ENCODE peak calls at places on chromosome 4, in six cellular contexts. I is A549; F is Caco-2; R is cardiac muscle cell; Y is CD8-positive, alpha-beta T cell; H is endodermal cell. D is an unnamed sample. For H3K4me1, the result is how much of the 10 kb centered on the place peaks cover.

GRCh38 chr4:2058264-2059033 is 678 bp upstream of the NAT8L start:
- DNase-seq in I (no peak), F (peak), R (peak), Y (no peak), H (peak), D (no peak)

GRCh38 chr4:125780159-125780558 is 465.4 kb downstream of the FAT4 start:
- DNase-seq in I (no peak), F (no peak), R (no peak), Y (no peak), H (no peak), D (no peak)

GRCh38 chr4:84384801-84385582 is 114.1 kb downstream of the NKX6-1 start:
- DNase-seq in I (no peak), F (no peak), R (no peak), Y (no peak), H (no peak), D (no peak)

GRCh38 chr4:108433832-108434231 is 186.5 kb upstream of the RPL34 start:
- DNase-seq in I (no peak), F (no peak), R (no peak), Y (peak), H (no peak), D (no peak)

GRCh38 chr4:145061325-145061920 is 36.6 kb downstream of the ANAPC10 start:
- DNase-seq in I (peak), F (peak), R (peak), Y (no peak), H (no peak), D (no peak)

GRCh38 chr4:98905834-98906233 is 23.1 kb downstream of the EIF4E start:
- DNase-seq in I (no peak), F (no peak), R (no peak), Y (no peak), H (no peak), D (no peak)

GRCh38 chr4:81062001-81062400 is 31.5 kb downstream of the BMP3 start:
- DNase-seq in I (no peak), F (no peak), R (no peak), Y (no peak), H (no peak), D (no peak)

GRCh38 chr4:79831701-79832514 is 241.1 kb downstream of the ANTXR2 start:
- DNase-seq in I (no peak), F (no peak), R (no peak), Y (no peak), H (no peak), D (no peak)

GRCh38 chr4:130675262-130675661 is 1579.3 kb downstream of the C4orf33 start:
- DNase-seq in I (no peak), F (no peak), R (no peak), Y (no peak), H (no peak), D (no peak)

GRCh38 chr4:158162637-158163036 is 10.2 kb downstream of the GASK1B start:
- DNase-seq in I (peak), F (no peak), R (no peak), Y (no peak), H (no peak), D (no peak)
- H3K4me1 ChIP-seq in I (under half), F (under half), R (under half), Y (under half), H (under half), D (under half)

GRCh38 chr4:83013931-83014330 is 3.3 kb upstream of the LIN54 start:
- DNase-seq in I (no peak), F (no peak), R (no peak), Y (no peak), H (no peak), D (no peak)
- H3K4me3 ChIP-seq in I (peak), F (peak), R (no peak), Y (no peak), H (peak), D (peak)

DNA sequence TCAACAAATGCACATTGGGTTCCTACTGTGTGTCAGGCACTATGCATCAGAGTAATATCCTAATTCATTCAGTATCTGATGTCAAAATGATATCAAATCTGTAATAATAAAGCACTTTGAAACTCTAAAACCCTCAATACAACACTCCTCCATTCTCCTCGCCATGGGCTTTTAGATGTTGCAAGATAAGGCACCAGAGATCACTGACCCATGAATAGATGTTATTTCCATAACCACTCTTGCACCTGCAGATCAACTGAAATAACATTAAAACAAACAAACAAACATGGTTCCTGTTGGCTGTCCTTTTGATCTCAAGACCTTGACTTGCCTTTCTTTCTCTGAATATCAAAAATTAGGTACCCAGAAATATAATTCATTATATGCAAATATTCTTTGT is 100.2 kb downstream of the MAB21L2 start:
- DNase-seq in I (no peak), F (no peak), R (no peak), Y (no peak), H (no peak), D (no peak)
- TF ChIP-seq CTCF in I (no peak), F (no peak), R (no peak), Y (no peak), H (no peak), D (no peak)

GRCh38 chr4:168837922-168838321 is 172.1 kb downstream of the CBR4 start:
- DNase-seq in I (no peak), F (no peak), R (no peak), Y (no peak), H (no peak), D (no peak)
- H3K4me1 ChIP-seq in I (half or more), F (under half), R (under half), Y (under half), H (under half), D (under half)